ENCODE peak calls at places on chromosomes 7 and 10, in seven cellular contexts. E is esophagus squamous epithelium, Q is epithelial cell of prostate, K is dorsolateral prefrontal cortex, U is heart left ventricle, P is HCEC 1CT, W is astrocyte of the spinal cord. J is an unnamed sample.

GRCh38 chr10:86953747-86954680 is 3.4 kb downstream of the MMRN2 start:
- DNase-seq in K (peak), E (no peak), Q (no peak), U (peak), P (no peak), W (peak), J (no peak)

GRCh38 chr10:121518321-121518720 is 79.9 kb downstream of the FGFR2 start:
- DNase-seq in Q (no peak), E (no peak), K (no peak), U (no peak), W (no peak), P (no peak), J (no peak)

GRCh38 chr10:4847580-4848020 is 21.6 kb downstream of the AKR1E2 start:
- DNase-seq in W (peak), E (no peak), P (peak), Q (no peak), K (no peak), U (no peak), J (no peak)

GRCh38 chr7:26100940-26101339 is 51.1 kb upstream of the NFE2L3 start:
- DNase-seq in Q (no peak), E (no peak), K (no peak), U (peak), W (no peak), P (no peak), J (no peak)

GRCh38 chr7:107660381-107661080 is at the start of gene SLC26A4:
- DNase-seq in K (no peak), P (no peak), E (no peak), W (no peak), U (no peak), Q (no peak), J (no peak)

GRCh38 chr7:17830206-17830605 is 110.1 kb downstream of the SNX13 start:
- DNase-seq in P (peak), Q (no peak), U (no peak), K (no peak), E (no peak), W (no peak), J (no peak)

GRCh38 chr10:33333260-33334169 is 952 bp downstream of the NRP1 start:
- DNase-seq in Q (no peak), W (no peak), P (peak), K (no peak), U (no peak), E (no peak), J (peak)

GRCh38 chr7:118054529-118054928 is 129.4 kb upstream of the LSM8 start:
- DNase-seq in E (no peak), W (no peak), K (no peak), P (no peak), U (no peak), Q (no peak), J (no peak)

GRCh38 chr7:64686493-64687184 is 20.7 kb downstream of the ZNF107 start:
- DNase-seq in E (no peak), P (no peak), K (no peak), U (no peak), W (no peak), Q (peak), J (no peak)

GRCh38 chr7:30585675-30586074 is 9.0 kb upstream of the GARS1 start:
- DNase-seq in P (no peak), Q (no peak), E (no peak), W (no peak), K (no peak), U (no peak), J (no peak)

GRCh38 chr10:75438275-75438674 is 6.9 kb downstream of the LRMDA start:
- DNase-seq in U (no peak), P (no peak), K (no peak), Q (no peak), E (no peak), W (no peak), J (no peak)

GRCh38 chr10:19811517-19811916 is 4.7 kb upstream of the PLXDC2 start:
- DNase-seq in E (no peak), Q (no peak), U (no peak), W (peak), P (no peak), K (no peak), J (peak)

GRCh38 chr7:28990200-28990960 is 32.2 kb upstream of the TRIL start:
- DNase-seq in E (no peak), Q (no peak), U (peak), W (no peak), K (no peak), P (no peak), J (no peak)

GRCh38 chr7:2757361-2757903 is 69.4 kb downstream of the AMZ1 start:
- DNase-seq in Q (peak), K (peak), W (no peak), E (no peak), U (peak), P (peak), J (peak)

GRCh38 chr10:77628906-77629730 is 8.5 kb downstream of the KCNMA1 start:
- DNase-seq in W (peak), P (peak), E (no peak), K (no peak), Q (peak), U (no peak), J (no peak)

GRCh38 chr10:85527610-85528317 is 838.8 kb downstream of the GRID1 start:
- DNase-seq in W (no peak), U (no peak), E (no peak), P (no peak), K (no peak), Q (peak), J (no peak)

GRCh38 chr7:44393238-44394111 is 68.1 kb upstream of the CAMK2B start:
- DNase-seq in P (no peak), Q (no peak), K (no peak), W (no peak), E (no peak), U (no peak), J (no peak)

GRCh38 chr10:103921750-103922195 is 3.8 kb upstream of the STN1 start:
- DNase-seq in Q (no peak), U (no peak), P (peak), K (no peak), W (no peak), E (no peak), J (peak)

GRCh38 chr10:62681211-62681940 is 123.1 kb upstream of the ADO start:
- DNase-seq in W (no peak), Q (no peak), U (peak), E (no peak), K (no peak), P (no peak), J (no peak)

GRCh38 chr7:12719141-12719919 is 31.9 kb downstream of the ARL4A start:
- DNase-seq in K (no peak), E (no peak), Q (no peak), W (peak), P (peak), U (no peak), J (peak)

GRCh38 chr10:99888623-99889022 is 106.2 kb downstream of the ABCC2 start:
- DNase-seq in U (no peak), W (peak), P (no peak), K (no peak), E (no peak), Q (no peak), J (no peak)

GRCh38 chr7:143811-144453 is 48.4 kb upstream of the FAM20C start:
- DNase-seq in U (peak), E (no peak), K (no peak), P (no peak), Q (no peak), W (no peak), J (no peak)

GRCh38 chr7:16205481-16205880 is 215.9 kb downstream of the CRPPA start:
- DNase-seq in E (no peak), U (no peak), K (no peak), Q (no peak), W (no peak), P (no peak), J (no peak)

GRCh38 chr7:930975-931758 is 23.3 kb downstream of the ADAP1 start:
- DNase-seq in U (peak), E (no peak), K (peak), P (no peak), W (no peak), Q (no peak), J (no peak)

GRCh38 chr7:151888716-151889115 is 11.8 kb upstream of the PRKAG2 start:
- DNase-seq in K (no peak), Q (no peak), W (no peak), U (no peak), E (no peak), P (no peak), J (no peak)

GRCh38 chr10:74932648-74933047 is 106.2 kb downstream of the KAT6B start:
- DNase-seq in K (peak), Q (no peak), U (peak), P (no peak), W (no peak), E (no peak), J (no peak)

GRCh38 chr10:91185239-91185875 is 35.1 kb upstream of the PCGF5 start:
- DNase-seq in Q (no peak), P (peak), W (peak), E (no peak), K (no peak), U (no peak), J (no peak)

GRCh38 chr10:12934777-12935176 is 66.7 kb downstream of the CCDC3 start:
- DNase-seq in E (no peak), W (peak), Q (peak), U (no peak), K (no peak), P (peak), J (peak)

GRCh38 chr10:70344144-70344543 is 38.3 kb downstream of the LRRC20 start:
- DNase-seq in U (no peak), K (no peak), Q (no peak), E (no peak), W (no peak), P (no peak), J (no peak)

GRCh38 chr10:110268931-110269640 is 35.6 kb downstream of the SMNDC1 start:
- DNase-seq in K (no peak), E (no peak), Q (no peak), W (peak), P (no peak), U (no peak), J (no peak)

GRCh38 chr7:832292-832967 is at the start of gene SUN1:
- DNase-seq in P (peak), W (peak), U (peak), E (no peak), Q (peak), K (no peak), J (peak)

GRCh38 chr10:8075282-8076260 is 21.1 kb downstream of the GATA3 start:
- DNase-seq in P (no peak), E (no peak), K (no peak), Q (no peak), W (no peak), U (no peak), J (no peak)

GRCh38 chr10:44539178-44539577 is 154.3 kb upstream of the CXCL12 start:
- DNase-seq in Q (no peak), K (no peak), U (no peak), E (no peak), P (no peak), W (no peak), J (no peak)

GRCh38 chr7:138044897-138045296 is 31.4 kb upstream of the AKR1D1 start:
- DNase-seq in P (no peak), K (no peak), E (no peak), W (no peak), U (no peak), Q (no peak), J (no peak)

GRCh38 chr7:45401851-45402250 is 172.3 kb upstream of the ADCY1 start:
- DNase-seq in K (no peak), Q (no peak), P (peak), W (no peak), E (no peak), U (no peak), J (no peak)

GRCh38 chr7:96740130-96740529 is 30.5 kb upstream of the SEM1 start:
- DNase-seq in E (no peak), W (no peak), U (no peak), Q (no peak), K (no peak), P (no peak), J (no peak)

J was measured in RKO.